ENCODE peak calls at places on chromosomes 2 and 18, in six cellular contexts. W is astrocyte of the spinal cord, F is neural progenitor cell, U is GM23338, X is keratinocyte, R is epithelial cell of esophagus. L is an unnamed sample.

GRCh38 chr18:13276530-13277520 is 58.3 kb downstream of the LDLRAD4 start:
- DNase-seq in U (no peak), X (no peak), F (no peak), R (no peak), W (no peak), L (no peak)

GRCh38 chr2:109318150-109318948 is 189.3 kb downstream of the SH3RF3 start:
- DNase-seq in U (no peak), R (peak), F (peak), W (peak), X (no peak), L (no peak)

GRCh38 chr2:141003967-141004657 is 1126.7 kb downstream of the LRP1B start:
- DNase-seq in U (no peak), F (no peak), X (no peak), R (no peak), W (no peak), L (no peak)

GRCh38 chr2:6103949-6104348 is 411.8 kb downstream of the SOX11 start:
- DNase-seq in F (no peak), R (no peak), X (no peak), U (peak), W (no peak), L (no peak)

GRCh38 chr2:204315236-204315662 is 230.0 kb upstream of the PARD3B start:
- DNase-seq in U (no peak), R (no peak), F (no peak), X (no peak), W (peak), L (no peak)

GRCh38 chr2:82852787-82853186 is 1606.3 kb downstream of the SUCLG1 start:
- DNase-seq in X (no peak), R (no peak), F (no peak), W (no peak), U (no peak), L (no peak)

GRCh38 chr2:11248-11941 is 34.9 kb downstream of the FAM110C start:
- DNase-seq in X (no peak), W (peak), R (peak), F (peak), U (peak), L (peak)

GRCh38 chr2:80217446-80217845 is 87.1 kb downstream of the LRRTM1 start:
- DNase-seq in R (no peak), W (no peak), X (no peak), F (no peak), U (no peak), L (no peak)

GRCh38 chr2:201406077-201406662 is 45.1 kb downstream of the TRAK2 start:
- DNase-seq in W (peak), F (no peak), U (no peak), X (no peak), R (peak), L (peak)

GRCh38 chr18:59787998-59788875 is 91.0 kb upstream of the CCBE1 start:
- DNase-seq in R (peak), W (peak), F (no peak), X (no peak), U (no peak), L (no peak)

GRCh38 chr2:99404039-99404799 is 67.0 kb downstream of the EIF5B start:
- DNase-seq in R (peak), W (no peak), F (peak), U (peak), X (no peak), L (no peak)

GRCh38 chr2:200416878-200417277 is 93.0 kb downstream of the KCTD18 start:
- DNase-seq in F (peak), X (no peak), U (peak), R (peak), W (no peak), L (peak)

GRCh38 chr2:109438773-109439191 is 175.0 kb downstream of the SEPTIN10 start:
- DNase-seq in W (peak), R (peak), X (no peak), F (no peak), U (no peak), L (no peak)

GRCh38 chr2:201709747-201710146 is 11.3 kb upstream of the MPP4 start:
- DNase-seq in F (no peak), R (no peak), U (no peak), X (no peak), W (no peak), L (no peak)

GRCh38 chr2:156892449-156893335 is 364.8 kb upstream of the GALNT5 start:
- DNase-seq in W (peak), F (peak), X (peak), U (peak), R (peak), L (peak)

GRCh38 chr2:67829470-67829869 is 233.3 kb downstream of the C1D start:
- DNase-seq in R (no peak), F (no peak), U (no peak), W (no peak), X (no peak), L (no peak)

GRCh38 chr2:239893236-239893515 is 132.0 kb downstream of the NDUFA10 start:
- DNase-seq in X (no peak), U (no peak), F (no peak), W (no peak), R (no peak), L (no peak)

GRCh38 chr18:12497296-12497695 is 89.6 kb downstream of the PRELID3A start:
- DNase-seq in R (no peak), F (no peak), U (no peak), X (no peak), W (no peak), L (no peak)

GRCh38 chr18:8287184-8287885 is 321.9 kb upstream of the RAB12 start:
- DNase-seq in R (no peak), F (no peak), U (no peak), X (no peak), W (no peak), L (no peak)

GRCh38 chr2:34305587-34305986 is 706.5 kb upstream of the FAM98A start:
- DNase-seq in R (no peak), X (no peak), U (no peak), W (no peak), F (no peak), L (no peak)

GRCh38 chr2:238203104-238203972 is at the start of gene ILKAP:
- DNase-seq in W (peak), R (peak), U (peak), X (no peak), F (peak), L (peak)

GRCh38 chr2:233857511-233858118 is 3.3 kb upstream of the HJURP start:
- DNase-seq in R (peak), X (no peak), U (peak), W (no peak), F (peak), L (peak)

GRCh38 chr2:65358690-65359400 is 73.6 kb downstream of the SPRED2 start:
- DNase-seq in F (no peak), X (no peak), R (no peak), W (no peak), U (no peak), L (no peak)

GRCh38 chr2:53460347-53460746 is 307.3 kb upstream of the CHAC2 start:
- DNase-seq in F (no peak), W (no peak), U (no peak), X (no peak), R (peak), L (no peak)

GRCh38 chr2:238484522-238485452 is 58.1 kb downstream of the ASB1 start:
- DNase-seq in F (no peak), U (no peak), X (no peak), W (no peak), R (no peak), L (no peak)

GRCh38 chr2:19667085-19667484 is 234.7 kb downstream of the TTC32 start:
- DNase-seq in W (peak), X (no peak), R (peak), U (peak), F (no peak), L (no peak)

GRCh38 chr2:219561179-219562048 is 9.9 kb downstream of the OBSL1 start:
- DNase-seq in U (peak), R (no peak), W (no peak), F (no peak), X (no peak), L (no peak)

GRCh38 chr2:156935611-156936010 is 321.9 kb upstream of the GALNT5 start:
- DNase-seq in W (peak), U (peak), F (peak), X (no peak), R (peak), L (peak)

GRCh38 chr2:233816771-233817170 is 37.6 kb downstream of the HJURP start:
- DNase-seq in U (no peak), R (no peak), W (no peak), X (no peak), F (no peak), L (no peak)

GRCh38 chr18:8667846-8668245 is 37.5 kb upstream of the MTCL1 start:
- DNase-seq in W (peak), F (no peak), U (no peak), X (no peak), R (no peak), L (no peak)

GRCh38 chr2:3662239-3662638 is 4.2 kb downstream of the ALLC start:
- DNase-seq in W (no peak), F (no peak), X (peak), U (peak), R (no peak), L (no peak)

GRCh38 chr2:3612639-3613523 is 18.0 kb downstream of the COLEC11 start:
- DNase-seq in W (no peak), X (no peak), F (no peak), U (no peak), R (no peak), L (no peak)

GRCh38 chr2:204967199-204967995 is 422.1 kb downstream of the PARD3B start:
- DNase-seq in R (no peak), F (no peak), X (no peak), W (no peak), U (no peak), L (no peak)

GRCh38 chr2:199470361-199470671 is 12.6 kb upstream of the SATB2 start:
- DNase-seq in R (no peak), W (no peak), U (no peak), X (no peak), F (no peak), L (no peak)

GRCh38 chr2:237412646-237413292 is 1.2 kb downstream of the COL6A3 start:
- DNase-seq in W (no peak), R (no peak), F (no peak), U (no peak), X (no peak), L (no peak)

GRCh38 chr2:186848873-186849578 is at the start of gene ZSWIM2:
- DNase-seq in R (peak), W (peak), U (peak), F (peak), X (peak), L (peak)
- H3K4me3 ChIP-seq in R (peak), W (peak), U (peak), F (peak), X (peak), L (peak)

GRCh38 chr2:98145070-98145469 is 58.1 kb downstream of the VWA3B start:
- DNase-seq in F (no peak), R (no peak), W (no peak), U (no peak), X (no peak), L (no peak)

GRCh38 chr2:98153402-98153938 is 66.5 kb downstream of the VWA3B start:
- DNase-seq in R (no peak), F (no peak), X (no peak), U (no peak), W (no peak), L (no peak)

DNA sequence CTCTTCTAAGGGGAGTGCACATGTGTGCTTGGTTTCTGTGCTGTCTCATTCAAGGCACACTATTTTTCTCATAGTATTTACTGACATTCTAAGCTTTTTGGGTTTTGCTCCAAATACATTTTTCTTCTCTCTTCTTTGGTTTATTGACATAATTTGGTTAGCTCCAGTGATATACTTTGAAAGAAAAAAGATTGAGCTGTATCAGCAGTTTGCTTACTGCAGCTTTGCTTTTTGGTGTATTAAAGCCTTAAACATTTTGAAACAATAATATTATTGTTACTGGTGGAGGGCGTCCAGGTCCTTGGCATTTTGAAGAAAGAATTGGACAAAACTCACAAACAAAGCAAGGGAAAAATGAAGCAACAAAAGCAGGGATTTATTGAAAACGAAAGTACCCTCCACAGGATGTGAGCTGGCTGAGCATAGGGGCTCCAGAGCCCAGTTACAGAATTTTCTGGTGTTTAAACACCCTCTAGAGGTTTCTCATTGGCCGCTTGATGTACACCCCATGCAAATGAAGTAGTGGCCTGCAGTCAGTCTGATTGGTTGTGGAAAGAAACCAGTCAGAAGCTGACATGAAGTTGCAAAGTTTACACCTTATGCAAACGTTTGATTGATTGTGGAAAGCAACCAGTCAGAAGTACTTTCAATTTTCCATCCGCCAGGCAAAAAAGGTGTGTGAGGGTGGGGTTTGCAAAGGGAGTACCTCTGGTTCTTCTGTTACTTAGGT is 62.2 kb downstream of the VWA3B start:
- DNase-seq in F (no peak), X (no peak), W (peak), R (peak), U (peak), L (peak)
- H3K4me3 ChIP-seq in F (no peak), X (no peak), W (peak), R (no peak), U (no peak), L (no peak)

DNA sequence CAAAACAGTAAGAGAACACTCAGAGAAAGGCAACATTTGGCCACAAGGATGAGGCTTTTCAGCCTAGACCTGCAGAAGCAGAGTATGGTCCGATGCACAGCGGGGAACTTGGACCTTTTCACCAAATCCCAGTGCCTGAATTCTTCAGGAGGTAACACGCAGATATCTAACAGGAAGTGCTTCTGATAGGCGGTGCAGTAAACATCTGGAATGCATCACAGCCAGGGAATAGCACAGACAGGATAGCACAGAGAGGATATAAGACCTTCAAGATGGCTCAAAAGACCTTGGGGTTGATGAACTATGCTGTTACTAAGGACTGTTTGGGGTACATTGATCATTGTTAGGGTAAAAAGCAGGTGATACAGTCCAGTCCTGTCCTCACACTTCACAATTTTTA is 1.7 kb downstream of the TMEM127 start:
- DNase-seq in F (no peak), U (no peak), W (no peak), R (no peak), X (no peak), L (no peak)
- H3K4me3 ChIP-seq in F (peak), U (peak), W (no peak), R (peak), X (no peak), L (peak)

GRCh38 chr2:197322729-197323720 is 12.4 kb upstream of the ANKRD44 start:
- DNase-seq in W (no peak), U (peak), F (no peak), R (no peak), X (no peak), L (no peak)

GRCh38 chr2:197327776-197328169 is 17.2 kb upstream of the ANKRD44 start:
- DNase-seq in X (no peak), F (no peak), U (no peak), W (no peak), R (no peak), L (no peak)

GRCh38 chr2:197327073-197327775 is 16.6 kb upstream of the ANKRD44 start:
- DNase-seq in W (no peak), F (no peak), U (no peak), X (no peak), R (no peak), L (no peak)

GRCh38 chr2:197322143-197322542 is 11.6 kb upstream of the ANKRD44 start:
- DNase-seq in X (no peak), F (no peak), U (no peak), W (no peak), R (no peak), L (no peak)

GRCh38 chr2:197324801-197325200 is 14.2 kb upstream of the ANKRD44 start:
- DNase-seq in F (no peak), X (no peak), U (no peak), R (no peak), W (no peak), L (no peak)
- H3K4me3 ChIP-seq in F (no peak), X (no peak), U (no peak), R (no peak), W (no peak), L (no peak)

GRCh38 chr2:154455201-154455600 is 243.3 kb upstream of the KCNJ3 start:
- DNase-seq in U (no peak), W (no peak), R (no peak), X (no peak), F (no peak), L (no peak)

GRCh38 chr2:154452906-154453493 is 245.5 kb upstream of the KCNJ3 start:
- DNase-seq in W (peak), U (peak), F (no peak), R (peak), X (no peak), L (no peak)

GRCh38 chr2:154457291-154457690 is 241.2 kb upstream of the KCNJ3 start:
- DNase-seq in W (no peak), U (no peak), R (peak), F (no peak), X (no peak), L (no peak)

GRCh38 chr2:154452471-154452870 is 246.0 kb upstream of the KCNJ3 start:
- DNase-seq in R (no peak), W (no peak), U (no peak), X (no peak), F (no peak), L (no peak)

DNA sequence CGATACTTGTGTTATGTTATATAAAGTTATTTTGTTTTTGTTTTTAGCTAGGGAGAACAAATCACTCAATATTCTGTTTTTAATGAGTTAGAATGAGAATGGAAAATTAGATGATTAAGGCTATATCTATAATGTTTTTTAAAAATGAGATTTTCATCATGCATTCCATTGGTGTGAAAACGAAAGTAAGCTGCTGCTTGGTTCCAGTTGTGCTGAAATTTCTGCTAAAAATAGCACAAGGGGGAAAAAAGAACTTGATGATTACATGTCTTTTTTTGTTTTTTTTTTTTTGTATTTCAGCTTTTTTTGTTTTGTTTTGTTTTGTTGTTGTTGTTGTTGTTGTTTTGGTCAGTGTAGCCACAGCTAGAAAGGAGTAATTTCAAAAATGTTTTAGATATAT is 242.6 kb upstream of the KCNJ3 start:
- DNase-seq in R (no peak), X (no peak), W (peak), F (no peak), U (no peak), L (no peak)
- H3K4me3 ChIP-seq in R (no peak), X (no peak), W (peak), F (no peak), U (no peak), L (no peak)

GRCh38 chr2:121075641-121076500 is 209.1 kb downstream of the TFCP2L1 start:
- DNase-seq in F (peak), R (no peak), U (peak), X (no peak), W (no peak), L (no peak)
- H3K4me3 ChIP-seq in F (peak), R (no peak), U (peak), X (no peak), W (peak), L (peak)

GRCh38 chr2:230205034-230205433 is 14.8 kb downstream of the SP110 start:
- DNase-seq in X (no peak), R (peak), F (no peak), U (no peak), W (no peak), L (no peak)
- H3K4me3 ChIP-seq in X (no peak), R (no peak), F (no peak), U (no peak), W (no peak), L (no peak)

L was measured in HAP-1.